ENCODE peak calls at places on chromosomes 5 and 9, in five cellular contexts. R is endothelial cell, S is fibroblast of mammary gland, D is lower leg skin, C is K562. N is an unnamed sample.

GRCh38 chr9:15249042-15249818 is 57.8 kb downstream of the TTC39B start:
- DNase-seq in R (peak), S (peak), D (no peak), C (no peak), N (peak)

GRCh38 chr5:135222171-135222681 is 176.8 kb downstream of the MACROH2A1 start:
- DNase-seq in R (no peak), S (no peak), D (no peak), C (no peak), N (no peak)

GRCh38 chr9:79912641-79913040 is 340.9 kb downstream of the TLE4 start:
- DNase-seq in R (no peak), S (peak), D (no peak), C (no peak), N (peak)

GRCh38 chr9:107732781-107733529 is 243.4 kb upstream of the KLF4 start:
- DNase-seq in R (no peak), S (peak), D (peak), C (no peak), N (no peak)

GRCh38 chr5:6905423-6905822 is 192.2 kb downstream of the TENT4A start:
- DNase-seq in R (no peak), S (no peak), D (no peak), C (no peak), N (no peak)

GRCh38 chr5:103669615-103670014 is 107.0 kb upstream of the NUDT12 start:
- DNase-seq in R (no peak), S (no peak), D (no peak), C (no peak), N (no peak)

GRCh38 chr5:9421823-9422354 is 124.0 kb downstream of the SEMA5A start:
- DNase-seq in R (no peak), S (no peak), D (no peak), C (no peak), N (no peak)

GRCh38 chr5:146825033-146825432 is 53.5 kb downstream of the PPP2R2B start:
- DNase-seq in R (peak), S (peak), D (no peak), C (no peak), N (peak)

GRCh38 chr5:88594441-88594840 is 288.5 kb downstream of the MEF2C start:
- DNase-seq in R (no peak), S (no peak), D (no peak), C (no peak), N (no peak)

GRCh38 chr5:179732918-179733763 is 519 bp downstream of the MAML1 start:
- DNase-seq in R (peak), S (peak), D (peak), C (no peak), N (no peak)

GRCh38 chr9:8419871-8420270 is 620.3 kb upstream of the DMAC1 start:
- DNase-seq in R (no peak), S (peak), D (no peak), C (no peak), N (peak)

GRCh38 chr5:170440771-170441370 is 51.7 kb upstream of the KCNMB1 start:
- DNase-seq in R (no peak), S (no peak), D (no peak), C (no peak), N (no peak)

GRCh38 chr9:121359358-121360294 is 10.4 kb downstream of the STOM start:
- DNase-seq in R (no peak), S (no peak), D (no peak), C (no peak), N (no peak)

GRCh38 chr5:90696148-90696547 is 137.6 kb downstream of the ADGRV1 start:
- DNase-seq in R (no peak), S (no peak), D (no peak), C (no peak), N (no peak)

GRCh38 chr5:140360101-140360500 is at the start of gene SLC4A9:
- DNase-seq in R (no peak), S (no peak), D (no peak), C (no peak), N (no peak)

GRCh38 chr9:107280543-107280942 is 2.5 kb upstream of the RAD23B start:
- DNase-seq in R (no peak), S (peak), D (no peak), C (no peak), N (no peak)

GRCh38 chr9:101093620-101094019 is 65.1 kb downstream of the PLPPR1 start:
- DNase-seq in R (no peak), S (peak), D (no peak), C (no peak), N (peak)

GRCh38 chr9:4547016-4547415 is 56.7 kb downstream of the SLC1A1 start:
- DNase-seq in R (no peak), S (peak), D (no peak), C (no peak), N (no peak)

GRCh38 chr9:22030101-22030598 is 21.0 kb upstream of the CDKN2B start:
- DNase-seq in R (no peak), S (peak), D (no peak), C (no peak), N (no peak)

GRCh38 chr5:59124983-59125960 is 542.4 kb downstream of the RAB3C start:
- DNase-seq in R (peak), S (no peak), D (no peak), C (no peak), N (no peak)

GRCh38 chr5:53031695-53032096 is 42.5 kb downstream of the ITGA2 start:
- DNase-seq in R (no peak), S (peak), D (no peak), C (no peak), N (peak)

GRCh38 chr5:88092358-88092757 is 176.3 kb downstream of the TMEM161B start:
- DNase-seq in R (no peak), S (no peak), D (no peak), C (no peak), N (no peak)

GRCh38 chr5:120252839-120253238 is 211.3 kb upstream of the PRR16 start:
- DNase-seq in R (no peak), S (peak), D (no peak), C (no peak), N (no peak)

GRCh38 chr9:127452481-127453092 is 1.3 kb downstream of the LRSAM1 start:
- DNase-seq in R (no peak), S (no peak), D (peak), C (no peak), N (no peak)

GRCh38 chr9:34869390-34869789 is 88.7 kb upstream of the PHF24 start:
- DNase-seq in R (no peak), S (peak), D (no peak), C (no peak), N (no peak)

GRCh38 chr5:87722286-87722685 is 309.6 kb upstream of the CCNH start:
- DNase-seq in R (no peak), S (peak), D (no peak), C (no peak), N (peak)

GRCh38 chr5:104785097-104785496 is 1222.5 kb upstream of the NUDT12 start:
- DNase-seq in R (no peak), S (no peak), D (no peak), C (no peak), N (no peak)

GRCh38 chr9:22863736-22864135 is 417.1 kb downstream of the DMRTA1 start:
- DNase-seq in R (no peak), S (no peak), D (no peak), C (no peak), N (no peak)

GRCh38 chr5:65721050-65721774 is 697 bp downstream of the SGTB start:
- DNase-seq in R (peak), S (peak), D (peak), C (peak), N (peak)

GRCh38 chr9:14766299-14766698 is 43.8 kb upstream of the CER1 start:
- DNase-seq in R (no peak), S (no peak), D (no peak), C (no peak), N (no peak)

GRCh38 chr9:133592731-133593409 is 16.3 kb downstream of the FAM163B start:
- DNase-seq in R (no peak), S (peak), D (no peak), C (no peak), N (no peak)

GRCh38 chr9:8907863-8908262 is 1108.3 kb upstream of the DMAC1 start:
- DNase-seq in R (no peak), S (peak), D (no peak), C (no peak), N (no peak)

GRCh38 chr9:26723486-26723885 is 169.1 kb downstream of the CAAP1 start:
- DNase-seq in R (peak), S (peak), D (no peak), C (no peak), N (no peak)

GRCh38 chr9:132458432-132458831 is 48.4 kb downstream of the CFAP77 start:
- DNase-seq in R (no peak), S (no peak), D (no peak), C (no peak), N (no peak)

GRCh38 chr5:139474815-139475791 is 4.3 kb downstream of the SMIM33 start:
- DNase-seq in R (no peak), S (peak), D (peak), C (peak), N (no peak)

GRCh38 chr9:68832853-68833518 is 127.9 kb downstream of the PIP5K1B start:
- DNase-seq in R (no peak), S (no peak), D (no peak), C (peak), N (no peak)

GRCh38 chr9:131845286-131846011 is 105.6 kb upstream of the RAPGEF1 start:
- DNase-seq in R (no peak), S (no peak), D (no peak), C (no peak), N (no peak)

GRCh38 chr5:18394154-18394804 is 760.0 kb downstream of the TAF11L14 start:
- DNase-seq in R (peak), S (peak), D (peak), C (peak), N (peak)

DNA sequence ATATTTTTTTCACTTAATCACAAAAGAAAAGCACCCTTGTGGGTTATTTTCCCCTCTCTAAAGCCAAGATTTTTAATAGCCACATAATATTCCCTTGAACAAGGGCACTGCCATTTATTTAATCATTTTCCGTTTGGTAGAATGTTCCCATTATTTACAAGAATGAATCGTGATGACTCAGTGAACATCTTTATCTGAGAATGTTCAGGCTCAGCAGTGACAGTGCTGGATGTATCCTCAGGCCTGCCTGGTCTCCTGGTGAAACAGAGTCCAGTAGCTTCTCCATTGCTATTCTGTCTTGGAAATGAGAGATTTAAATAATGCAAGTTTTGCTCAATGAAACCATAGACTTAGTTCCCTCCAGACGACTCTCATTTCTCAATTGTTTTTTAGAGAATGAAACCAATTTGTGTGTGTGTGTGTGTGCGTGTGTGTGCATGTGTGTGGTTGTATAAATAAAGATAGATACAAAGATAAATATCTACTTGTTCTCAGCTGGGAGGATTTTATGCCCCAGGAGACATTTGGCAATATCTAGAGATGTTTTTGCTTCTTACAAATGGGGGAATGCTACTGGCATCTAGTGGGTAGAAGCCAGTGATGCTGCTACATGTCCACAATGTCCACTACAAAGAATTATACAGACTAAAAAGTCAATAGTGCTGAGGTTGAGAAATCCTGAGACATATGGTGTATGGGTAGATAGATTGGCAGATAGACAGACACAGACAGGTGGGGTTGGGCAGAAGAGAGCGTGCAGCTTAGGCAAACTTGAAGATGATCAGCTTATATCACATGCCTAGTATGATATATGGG is 55.0 kb downstream of the PAPPA start:
- DNase-seq in R (no peak), S (peak), D (no peak), C (no peak), N (no peak)
- TF ChIP-seq CTCF in R (no peak), S (peak), D (no peak), C (no peak), N (no peak)

GRCh38 chr5:74322944-74323343 is 317.6 kb downstream of the ENC1 start:
- DNase-seq in R (no peak), S (no peak), D (no peak), C (peak), N (no peak)
- TF ChIP-seq CTCF in R (no peak), S (peak), D (no peak), C (no peak), N (no peak)

DNA sequence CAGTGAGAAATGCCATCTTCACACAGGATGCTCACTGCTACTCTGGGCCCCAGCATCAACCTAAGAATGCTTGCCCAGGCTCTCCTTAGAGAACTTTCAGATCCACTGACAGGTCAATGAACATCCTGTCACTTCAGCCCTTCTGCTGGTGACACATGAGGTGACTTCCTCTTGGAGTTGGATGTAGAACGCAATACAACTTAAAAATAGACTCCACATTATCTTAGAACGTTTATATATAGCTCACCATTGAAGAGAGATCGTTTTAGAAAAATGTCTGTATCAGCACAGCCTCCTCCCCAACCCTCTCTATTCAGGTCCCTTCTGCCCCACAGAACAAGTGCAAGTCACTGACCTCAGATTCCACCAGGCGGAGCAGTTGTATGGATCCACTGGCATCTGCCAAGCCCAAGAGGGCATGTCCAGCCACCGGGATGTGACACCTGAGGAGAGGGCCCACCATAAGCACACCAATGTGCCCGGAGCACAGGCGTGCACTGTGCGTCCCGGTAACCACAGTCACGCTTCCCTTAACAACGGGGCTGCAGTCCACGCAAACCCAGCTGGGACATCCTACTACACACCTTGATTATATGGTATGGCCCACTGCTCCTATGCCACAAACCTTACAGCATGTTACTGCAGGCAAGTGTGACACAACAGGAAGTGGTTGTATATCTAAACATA is 2.9 kb downstream of the DPH7 start:
- DNase-seq in R (no peak), S (no peak), D (no peak), C (no peak), N (no peak)
- TF ChIP-seq CTCF in R (no peak), S (no peak), D (no peak), C (no peak), N (no peak)

GRCh38 chr9:119959846-119960545 is 590.8 kb upstream of the BRINP1 start:
- DNase-seq in R (no peak), S (peak), D (no peak), C (no peak), N (peak)

GRCh38 chr9:119963798-119964372 is 594.6 kb upstream of the BRINP1 start:
- DNase-seq in R (peak), S (peak), D (no peak), C (no peak), N (peak)

GRCh38 chr9:119963258-119963797 is 594.1 kb upstream of the BRINP1 start:
- DNase-seq in R (peak), S (peak), D (no peak), C (no peak), N (peak)

DNA sequence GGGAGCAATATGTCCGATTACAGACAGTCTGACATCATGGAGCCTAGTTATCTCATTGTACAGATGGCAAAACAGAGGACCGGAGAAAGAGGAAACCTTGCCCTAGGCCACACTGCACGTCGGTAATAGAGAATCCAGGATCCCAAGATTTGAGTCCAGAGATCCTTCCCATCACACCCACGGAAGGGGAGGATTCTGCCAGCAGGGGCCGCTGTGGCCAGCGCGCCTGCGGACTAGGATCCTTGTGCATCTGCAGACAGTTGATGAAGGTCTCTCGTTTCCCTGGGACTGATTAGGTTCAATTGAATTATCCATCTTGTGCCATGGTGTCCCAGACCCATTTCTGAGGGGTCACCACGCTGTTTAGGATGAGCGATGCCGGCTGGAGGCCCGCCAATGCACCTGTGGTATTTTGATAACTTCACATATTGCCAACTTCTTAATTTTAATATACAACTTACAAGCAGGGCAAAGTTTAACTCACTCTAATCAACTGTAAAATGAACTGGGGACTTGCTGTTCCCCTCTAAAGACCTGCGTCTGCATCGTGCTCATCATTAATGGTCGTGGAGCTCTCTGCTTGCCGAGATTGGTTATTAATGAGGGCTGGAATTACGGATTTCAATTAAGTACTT is 592.7 kb upstream of the BRINP1 start:
- DNase-seq in R (peak), S (peak), D (no peak), C (peak), N (no peak)
- TF ChIP-seq CTCF in R (peak), S (peak), D (no peak), C (peak), N (peak)

DNA sequence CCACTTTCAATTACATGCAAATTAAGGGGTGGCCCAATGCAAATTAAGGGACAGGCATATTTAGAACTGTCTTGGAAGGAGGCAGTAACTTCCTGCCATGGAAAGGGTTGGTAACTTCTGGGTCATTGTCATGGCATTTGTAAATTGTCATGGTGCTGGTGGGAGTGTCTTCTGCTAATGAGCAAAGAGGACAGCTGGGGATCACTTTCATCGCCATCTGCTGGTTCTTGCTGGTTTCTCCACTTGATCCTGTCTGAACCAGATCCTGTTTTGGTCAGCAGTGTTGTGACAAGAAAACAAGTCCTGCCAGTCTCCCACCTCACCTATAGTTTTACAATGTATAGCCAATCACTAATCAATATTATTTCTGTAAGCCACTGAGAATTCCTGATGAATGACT is 23.4 kb upstream of the UGT3A2 start:
- DNase-seq in R (peak), S (peak), D (no peak), C (no peak), N (no peak)
- TF ChIP-seq CTCF in R (peak), S (peak), D (no peak), C (peak), N (peak)

GRCh38 chr9:129582865-129583264 is 38.0 kb downstream of the C9orf50 start:
- DNase-seq in R (no peak), S (no peak), D (no peak), C (no peak), N (no peak)

GRCh38 chr9:129586241-129586640 is 34.7 kb downstream of the C9orf50 start:
- DNase-seq in R (no peak), S (no peak), D (no peak), C (no peak), N (no peak)

GRCh38 chr9:129585352-129585751 is 35.5 kb downstream of the C9orf50 start:
- DNase-seq in R (no peak), S (no peak), D (no peak), C (no peak), N (no peak)

GRCh38 chr9:129583308-129584038 is 37.4 kb downstream of the C9orf50 start:
- DNase-seq in R (no peak), S (no peak), D (no peak), C (no peak), N (no peak)

DNA sequence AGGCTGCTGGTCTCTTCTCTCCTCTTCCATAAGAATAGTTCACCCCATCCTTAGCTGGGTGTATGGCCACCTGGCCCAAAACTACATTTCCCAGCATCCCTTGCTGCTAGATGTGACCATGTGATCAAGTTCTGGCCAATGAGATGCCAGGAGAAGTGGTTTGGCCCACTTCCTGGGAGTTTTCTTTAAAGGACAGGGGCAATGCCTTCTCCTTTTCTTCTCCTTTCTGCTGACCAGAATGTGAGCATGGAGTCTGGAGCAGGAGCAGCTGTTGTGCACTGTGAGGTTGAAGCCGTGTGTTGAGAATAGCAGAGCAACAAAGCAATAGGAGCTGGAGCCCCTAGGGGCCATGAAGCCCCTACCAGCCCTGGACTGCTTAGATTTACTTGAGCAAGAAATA is 36.8 kb downstream of the C9orf50 start:
- DNase-seq in R (peak), S (peak), D (peak), C (peak), N (peak)
- TF ChIP-seq CTCF in R (no peak), S (no peak), D (no peak), C (no peak), N (no peak)

GRCh38 chr9:98118640-98119601 is at the start of gene TRIM14:
- DNase-seq in R (peak), S (peak), D (no peak), C (peak), N (no peak)
- TF ChIP-seq CTCF in R (no peak), S (peak), D (no peak), C (peak), N (no peak)

N was measured in astrocyte of the cerebellum.